ENCODE peak calls at places on chromosomes 6 and 20, in ten cellular contexts. D is T follicular helper cell; B is activated gamma-delta T cell treated with Interleukin-2 at 50 U/mL for 16 hours; L is stimulated activated naive CD4-positive, alpha-beta T cell; C is stimulated activated CD4-positive, alpha-beta T cell treated with anti-CD3 and anti-CD28 coated beads, Interleukin-1b, Interleukin-23, amount 100 ng/mL, for 1 hour; Q is tibial nerve; A is central memory CD4-positive, alpha-beta T cell; N is HT-29; W is fibroblast of the aortic adventitia; Z is Daoy. P is an unnamed sample.

GRCh38 chr6:107132330-107132954 is 17.1 kb upstream of the BEND3 start:
- DNase-seq in Z (peak), A (no peak), Q (peak), N (peak), W (peak), B (peak), D (no peak), C (no peak), L (no peak), P (peak)

GRCh38 chr6:11207199-11207968 is 25.1 kb downstream of the NEDD9 start:
- DNase-seq in C (no peak), L (no peak), Q (peak), W (peak), B (no peak), A (no peak), N (peak), D (no peak), Z (peak), P (peak)

GRCh38 chr6:144284753-144285547 is at the start of gene UTRN:
- DNase-seq in N (peak), A (peak), C (no peak), Q (peak), L (no peak), D (no peak), W (peak), B (peak), Z (peak), P (peak)

GRCh38 chr20:59148713-59149493 is 14.7 kb upstream of the ZNF831 start:
- DNase-seq in L (no peak), Q (no peak), W (no peak), Z (no peak), B (no peak), A (peak), D (no peak), N (no peak), C (no peak), P (no peak)

GRCh38 chr6:85961746-85962145 is 319.1 kb upstream of the SYNCRIP start:
- DNase-seq in C (no peak), D (no peak), B (no peak), A (no peak), Z (no peak), N (no peak), W (no peak), Q (no peak), L (no peak), P (no peak)

GRCh38 chr6:2857580-2858337 is 16.1 kb upstream of the SERPINB1 start:
- DNase-seq in W (peak), L (peak), D (peak), B (peak), Q (no peak), A (peak), C (peak), Z (peak), N (peak), P (no peak)

GRCh38 chr6:44035621-44036020 is 91.6 kb downstream of the MRPL14 start:
- DNase-seq in N (no peak), Z (no peak), Q (no peak), W (peak), C (no peak), D (no peak), L (no peak), A (no peak), B (no peak), P (no peak)

GRCh38 chr6:36130672-36131516 is 581 bp downstream of the MAPK13 start:
- DNase-seq in Z (no peak), D (peak), L (peak), B (peak), N (peak), C (no peak), A (peak), W (no peak), Q (no peak), P (peak)

GRCh38 chr6:149906405-149906804 is 8.5 kb upstream of the RAET1E start:
- DNase-seq in L (no peak), B (no peak), Z (no peak), Q (no peak), N (no peak), A (no peak), W (no peak), C (no peak), D (no peak), P (no peak)

GRCh38 chr20:38877483-38877882 is 48.7 kb upstream of the FAM83D start:
- DNase-seq in D (no peak), Z (no peak), L (no peak), Q (no peak), N (no peak), B (no peak), W (no peak), C (no peak), A (no peak), P (no peak)

GRCh38 chr6:53313784-53314382 is 34.9 kb downstream of the ELOVL5 start:
- DNase-seq in D (no peak), L (no peak), W (peak), N (no peak), Z (peak), A (no peak), B (no peak), C (no peak), Q (no peak), P (no peak)

GRCh38 chr20:17580905-17581304 is 11.0 kb downstream of the DSTN start:
- DNase-seq in L (no peak), W (no peak), Q (no peak), A (no peak), N (no peak), Z (no peak), D (no peak), B (no peak), C (no peak), P (no peak)

GRCh38 chr6:111972714-111973678 is 80.9 kb upstream of the CCN6 start:
- DNase-seq in D (peak), W (peak), N (no peak), Q (peak), A (peak), C (peak), B (peak), Z (peak), L (peak), P (peak)

GRCh38 chr6:106027760-106028159 is 58.4 kb upstream of the PRDM1 start:
- DNase-seq in W (no peak), A (no peak), Q (no peak), D (no peak), N (no peak), C (no peak), Z (no peak), L (no peak), B (no peak), P (no peak)

GRCh38 chr20:58646703-58647102 is 4.4 kb upstream of the STX16 start:
- DNase-seq in A (no peak), Q (no peak), C (no peak), Z (no peak), N (no peak), B (no peak), L (no peak), W (no peak), D (no peak), P (no peak)

GRCh38 chr6:167481527-167481926 is 156.6 kb downstream of the TTLL2 start:
- DNase-seq in C (no peak), Z (no peak), W (no peak), D (no peak), Q (no peak), N (no peak), A (no peak), B (no peak), L (no peak), P (no peak)

GRCh38 chr6:80605165-80605989 is 498.9 kb downstream of the BCKDHB start:
- DNase-seq in W (peak), D (no peak), B (no peak), N (peak), Q (peak), C (no peak), L (no peak), Z (peak), A (no peak), P (peak)

GRCh38 chr20:48051810-48052491 is 266.7 kb upstream of the SULF2 start:
- DNase-seq in W (peak), Z (peak), C (no peak), D (no peak), L (no peak), B (no peak), A (no peak), Q (no peak), N (peak), P (no peak)

GRCh38 chr20:58086763-58087566 is 141.5 kb downstream of the ANKRD60 start:
- DNase-seq in L (no peak), A (no peak), D (no peak), W (peak), N (peak), Q (peak), Z (peak), B (no peak), C (no peak), P (peak)

GRCh38 chr20:10133532-10133931 is 85.1 kb upstream of the SNAP25 start:
- DNase-seq in A (no peak), Z (no peak), C (no peak), Q (no peak), B (no peak), W (no peak), N (no peak), L (no peak), D (no peak), P (no peak)

P was measured in RKO.